ENCODE peak calls at places on chromosome 5, in five cellular contexts. N is EL; V is activated naive CD4-positive, alpha-beta T cell treated with anti-CD3 and anti-CD28 coated beads, Interleukin-2, amount 50 U/mL, for 16 hours; M is CD4-positive, alpha-beta T cell; B is ACHN. K is an unnamed sample.

GRCh38 chr5:5492087-5492933 is 69.8 kb downstream of the ICE1 start:
- DNase-seq in N (peak), V (peak), M (peak), B (peak), K (no peak)

GRCh38 chr5:159784993-159785392 is 131.3 kb upstream of the ADRA1B start:
- DNase-seq in N (no peak), V (no peak), M (no peak), B (no peak), K (no peak)

GRCh38 chr5:55712023-55712859 is at the start of gene SLC38A9:
- DNase-seq in N (peak), V (peak), M (peak), B (peak), K (peak)

GRCh38 chr5:170297589-170298462 is at the start of gene LCP2:
- DNase-seq in N (no peak), V (peak), M (no peak), B (no peak), K (no peak)

GRCh38 chr5:147398860-147399259 is 111.0 kb downstream of the DPYSL3 start:
- DNase-seq in N (no peak), V (no peak), M (no peak), B (no peak), K (no peak)

GRCh38 chr5:12691330-12691729 is 787.1 kb upstream of the CTNND2 start:
- DNase-seq in N (no peak), V (no peak), M (no peak), B (no peak), K (no peak)

GRCh38 chr5:154411338-154411737 is 34.5 kb upstream of the SAP30L start:
- DNase-seq in N (no peak), V (no peak), M (no peak), B (no peak), K (no peak)

GRCh38 chr5:6003040-6003825 is 375.1 kb downstream of the MED10 start:
- DNase-seq in N (no peak), V (no peak), M (no peak), B (no peak), K (no peak)

GRCh38 chr5:50744761-50745160 is 78.3 kb downstream of the PARP8 start:
- DNase-seq in N (peak), V (no peak), M (no peak), B (peak), K (no peak)

GRCh38 chr5:88792144-88792840 is 90.7 kb downstream of the MEF2C start:
- DNase-seq in N (peak), V (no peak), M (no peak), B (peak), K (no peak)

GRCh38 chr5:72366324-72366976 is 46.3 kb downstream of the PTCD2 start:
- DNase-seq in N (peak), V (peak), M (no peak), B (peak), K (no peak)

GRCh38 chr5:151151793-151152192 is 5.8 kb downstream of the ANXA6 start:
- DNase-seq in N (no peak), V (peak), M (no peak), B (no peak), K (no peak)

GRCh38 chr5:120644516-120644915 is 180.4 kb downstream of the PRR16 start:
- DNase-seq in N (peak), V (no peak), M (no peak), B (no peak), K (no peak)

GRCh38 chr5:79935992-79936643 is 54.9 kb downstream of the MTX3 start:
- DNase-seq in N (no peak), V (no peak), M (no peak), B (no peak), K (no peak)